ENCODE peak calls at places on chromosomes 1 and 21, in ten cellular contexts. K is AG09309; C is dorsolateral prefrontal cortex; T is GM06990; O is CD8-positive, alpha-beta T cell; Y is breast epithelium; A is psoas muscle; N is left lung; G is MM.1S; W is ovary. M is an unnamed sample.

GRCh38 chr1:22778842-22779520 is 68.3 kb downstream of the EPHB2 start:
- DNase-seq in A (peak), O (no peak), T (no peak), K (no peak), G (no peak), N (no peak), Y (no peak), C (peak), W (peak), M (no peak)

GRCh38 chr1:150613061-150613920 is 16.1 kb downstream of the ENSA start:
- DNase-seq in N (peak), K (peak), O (peak), T (peak), G (peak), A (no peak), Y (no peak), W (no peak), C (no peak), M (peak)

GRCh38 chr21:46128106-46128982 is 27.0 kb downstream of the FTCD start:
- DNase-seq in Y (no peak), C (peak), A (no peak), N (no peak), K (no peak), T (no peak), G (no peak), O (no peak), W (peak), M (no peak)

GRCh38 chr1:59485949-59486348 is 189.1 kb downstream of the FGGY start:
- DNase-seq in K (no peak), W (no peak), N (no peak), O (no peak), C (no peak), G (no peak), Y (no peak), A (no peak), T (no peak), M (no peak)

GRCh38 chr1:100794719-100795645 is 75.4 kb downstream of the VCAM1 start:
- DNase-seq in O (no peak), W (no peak), A (no peak), N (no peak), G (no peak), C (no peak), T (no peak), Y (no peak), K (no peak), M (no peak)

GRCh38 chr1:62435231-62436038 is 1.4 kb upstream of the USP1 start:
- DNase-seq in A (no peak), G (no peak), N (no peak), Y (no peak), O (no peak), W (peak), T (no peak), C (no peak), K (no peak), M (no peak)

GRCh38 chr1:29017975-29018712 is 103.8 kb downstream of the EPB41 start:
- DNase-seq in O (no peak), K (no peak), Y (no peak), T (no peak), C (no peak), W (no peak), A (no peak), N (no peak), G (no peak), M (no peak)

GRCh38 chr1:247840819-247841218 is 877 bp downstream of the OR11L1 start:
- DNase-seq in N (no peak), A (no peak), T (no peak), W (no peak), O (no peak), K (no peak), G (no peak), Y (no peak), C (no peak), M (no peak)

GRCh38 chr1:99917214-99917613 is 52.6 kb upstream of the SLC35A3 start:
- DNase-seq in O (no peak), G (no peak), K (no peak), W (no peak), A (no peak), N (no peak), C (no peak), T (no peak), Y (no peak), M (no peak)

GRCh38 chr1:109201123-109201703 is 12.5 kb upstream of the SARS1 start:
- DNase-seq in A (peak), K (peak), Y (no peak), C (peak), O (no peak), N (no peak), G (no peak), W (no peak), T (no peak), M (peak)

GRCh38 chr1:176456848-176457247 is 6.1 kb upstream of the PAPPA2 start:
- DNase-seq in N (no peak), A (no peak), K (no peak), G (no peak), T (no peak), Y (no peak), C (no peak), O (no peak), W (no peak), M (no peak)

GRCh38 chr1:43405219-43405875 is 15.6 kb downstream of the SZT2 start:
- DNase-seq in T (no peak), N (no peak), A (no peak), O (no peak), G (no peak), C (no peak), K (no peak), Y (no peak), W (no peak), M (no peak)

GRCh38 chr1:218347316-218347712 is 2.2 kb downstream of the TGFB2 start:
- DNase-seq in W (peak), Y (no peak), K (no peak), N (no peak), O (no peak), C (no peak), G (no peak), A (no peak), T (no peak), M (no peak)

GRCh38 chr21:46051379-46051770 is 46.5 kb upstream of the COL6A2 start:
- DNase-seq in G (no peak), Y (no peak), K (no peak), O (no peak), T (no peak), C (no peak), W (peak), A (no peak), N (no peak), M (no peak)

GRCh38 chr1:16167331-16168143 is 11.7 kb upstream of the EPHA2 start:
- DNase-seq in C (no peak), Y (no peak), O (peak), T (peak), W (peak), K (no peak), A (no peak), G (peak), N (no peak), M (no peak)

GRCh38 chr1:160284220-160284781 is 632 bp downstream of the PEX19 start:
- DNase-seq in O (no peak), N (peak), C (no peak), K (no peak), T (no peak), W (no peak), A (no peak), Y (no peak), G (peak), M (no peak)

GRCh38 chr1:179141592-179142244 is 59.8 kb downstream of the TOR3A start:
- DNase-seq in N (no peak), C (no peak), G (no peak), T (no peak), A (no peak), O (no peak), W (no peak), K (peak), Y (no peak), M (no peak)

GRCh38 chr1:41742219-41742618 is 176.5 kb downstream of the HIVEP3 start:
- DNase-seq in W (no peak), K (peak), A (no peak), T (no peak), G (no peak), O (no peak), N (no peak), Y (no peak), C (no peak), M (no peak)

GRCh38 chr1:162902372-162902771 is 41.4 kb upstream of the CCDC190 start:
- DNase-seq in G (no peak), O (no peak), Y (no peak), W (no peak), N (no peak), A (no peak), C (no peak), K (no peak), T (no peak), M (no peak)

GRCh38 chr1:192159769-192160168 is 1.5 kb downstream of the RGS18 start:
- DNase-seq in A (no peak), C (no peak), G (no peak), Y (no peak), T (no peak), K (no peak), O (no peak), W (no peak), N (no peak), M (no peak)

GRCh38 chr1:226355679-226356583 is 47.0 kb upstream of the LIN9 start:
- DNase-seq in W (no peak), A (peak), K (no peak), Y (no peak), O (no peak), T (peak), G (peak), N (no peak), C (peak), M (no peak)

GRCh38 chr1:234519506-234519905 is 40.5 kb upstream of the TARBP1 start:
- DNase-seq in O (no peak), K (no peak), Y (no peak), G (no peak), N (no peak), T (no peak), W (no peak), A (no peak), C (no peak), M (no peak)

GRCh38 chr1:12402159-12402673 is 172.4 kb downstream of the VPS13D start:
- DNase-seq in Y (no peak), N (no peak), G (no peak), O (no peak), K (no peak), C (no peak), W (no peak), T (no peak), A (no peak), M (no peak)

GRCh38 chr1:65687435-65688214 is 105.1 kb upstream of the PDE4B start:
- DNase-seq in Y (peak), G (peak), O (peak), A (peak), C (peak), W (peak), N (peak), K (no peak), T (peak), M (peak)

GRCh38 chr1:51877434-51878306 is 857 bp downstream of the NRDC start:
- DNase-seq in G (peak), C (no peak), O (no peak), T (no peak), A (no peak), Y (no peak), W (no peak), N (peak), K (no peak), M (no peak)

GRCh38 chr1:165896277-165896676 is 68.9 kb downstream of the UCK2 start:
- DNase-seq in G (no peak), T (no peak), A (peak), Y (no peak), C (no peak), W (no peak), K (peak), N (no peak), O (no peak), M (peak)

GRCh38 chr1:165900576-165901380 is 73.4 kb downstream of the UCK2 start:
- DNase-seq in N (no peak), K (no peak), Y (no peak), G (no peak), O (no peak), C (no peak), T (no peak), A (no peak), W (no peak), M (no peak)

GRCh38 chr1:165899461-165899941 is 72.1 kb downstream of the UCK2 start:
- DNase-seq in N (no peak), A (peak), K (no peak), C (no peak), G (no peak), Y (peak), O (no peak), T (no peak), W (no peak), M (no peak)

GRCh38 chr1:165897326-165898303 is 70.2 kb downstream of the UCK2 start:
- DNase-seq in C (no peak), N (no peak), Y (no peak), W (no peak), T (no peak), G (peak), O (no peak), A (no peak), K (peak), M (no peak)

DNA sequence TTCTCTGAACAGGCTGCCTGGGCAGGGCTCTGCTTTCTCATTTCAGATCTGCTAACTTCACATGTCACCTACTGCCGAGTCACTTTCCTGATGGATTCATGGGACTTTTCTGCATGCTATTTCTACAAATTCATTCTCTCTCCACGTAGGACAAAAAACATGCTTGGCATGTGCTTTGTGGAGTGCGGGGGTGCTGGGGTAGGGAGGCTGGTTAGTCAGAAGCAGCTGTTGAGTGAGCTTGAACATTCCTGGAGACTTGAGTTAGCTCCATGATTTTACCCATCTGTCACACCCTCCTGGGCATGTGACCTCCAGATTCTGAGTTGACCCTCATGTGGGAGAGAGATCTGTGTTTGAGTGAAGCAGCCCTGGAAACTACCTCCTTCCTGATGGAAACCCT is 71.4 kb downstream of the UCK2 start:
- DNase-seq in K (peak), C (no peak), A (peak), O (no peak), T (no peak), Y (peak), G (no peak), N (no peak), W (no peak), M (peak)
- H3K4me3 ChIP-seq in K (no peak), C (no peak), A (no peak), O (no peak), T (no peak), Y (no peak), G (no peak), N (no peak), W (no peak), M (no peak)

GRCh38 chr1:206578115-206578935 is 33.9 kb downstream of the EIF2D start:
- DNase-seq in N (no peak), A (no peak), O (no peak), W (no peak), C (no peak), T (peak), Y (no peak), G (no peak), K (peak), M (peak)

GRCh38 chr1:206578959-206579358 is 33.3 kb downstream of the EIF2D start:
- DNase-seq in N (no peak), G (no peak), W (no peak), Y (no peak), A (no peak), K (no peak), C (no peak), T (no peak), O (no peak), M (no peak)

GRCh38 chr1:206575165-206575893 is 36.9 kb downstream of the EIF2D start:
- DNase-seq in G (peak), N (peak), W (no peak), C (no peak), K (peak), Y (no peak), T (peak), A (no peak), O (no peak), M (peak)

GRCh38 chr1:206573772-206574161 is 38.5 kb downstream of the EIF2D start:
- DNase-seq in G (no peak), Y (no peak), N (no peak), W (no peak), O (no peak), A (no peak), K (no peak), T (no peak), C (no peak), M (no peak)

DNA sequence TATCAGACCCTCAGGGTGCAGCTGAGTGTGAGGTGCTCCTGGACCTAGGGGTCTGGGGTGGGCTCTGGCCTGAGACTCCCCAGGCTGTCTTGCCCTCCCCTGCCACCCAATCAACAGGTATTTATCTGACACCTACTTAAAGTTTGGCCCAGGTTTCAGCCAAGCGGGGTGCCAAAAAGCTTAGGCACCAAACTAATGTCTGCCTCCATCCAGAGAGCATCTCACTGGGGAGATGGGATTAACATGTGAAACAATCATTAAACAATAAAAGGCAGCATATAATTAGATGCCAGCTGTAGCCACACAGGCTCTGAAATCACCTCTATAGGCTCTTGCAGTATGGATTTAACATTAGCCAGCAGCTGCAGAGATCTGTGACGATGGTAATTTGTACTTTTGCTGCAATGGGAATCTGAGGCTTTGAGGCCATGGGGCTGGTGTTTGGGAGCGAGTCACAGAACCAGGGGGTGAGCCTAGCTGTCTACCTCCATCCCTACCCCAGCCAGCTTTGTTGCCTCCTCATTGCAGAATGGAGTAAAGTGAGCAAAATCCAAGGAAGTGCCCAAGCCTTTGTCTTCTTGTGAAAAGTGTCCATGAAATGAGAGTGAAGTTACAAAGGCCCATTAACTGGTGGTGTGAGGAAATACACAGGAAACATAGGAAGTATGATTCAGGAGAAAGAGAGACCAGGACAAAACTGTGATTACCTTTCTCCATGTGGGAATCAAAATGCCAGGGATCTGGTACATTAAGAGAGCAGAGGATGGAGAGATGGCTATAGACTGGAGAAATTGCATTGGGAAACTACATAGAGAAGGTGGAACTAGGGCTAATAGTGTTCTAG is 36.1 kb downstream of the EIF2D start:
- DNase-seq in A (no peak), N (no peak), W (no peak), C (no peak), T (no peak), O (no peak), Y (no peak), G (no peak), K (no peak), M (no peak)
- H3K4me3 ChIP-seq in A (no peak), N (peak), W (no peak), C (no peak), T (no peak), O (peak), Y (no peak), G (no peak), K (no peak), M (no peak)

GRCh38 chr1:156721131-156721924 is 6.9 kb upstream of the METTL25B start:
- DNase-seq in Y (no peak), A (no peak), N (no peak), C (no peak), T (no peak), K (no peak), W (no peak), O (no peak), G (no peak), M (no peak)

GRCh38 chr1:156727492-156727891 is 777 bp upstream of the METTL25B start:
- DNase-seq in C (no peak), N (no peak), T (no peak), K (no peak), Y (no peak), W (no peak), O (no peak), G (no peak), A (no peak), M (no peak)

GRCh38 chr1:156725683-156726280 is 2.5 kb upstream of the METTL25B start:
- DNase-seq in T (peak), A (peak), O (peak), Y (peak), N (peak), K (peak), W (peak), C (peak), G (peak), M (peak)

GRCh38 chr1:156727914-156728598 is at the start of gene METTL25B:
- DNase-seq in T (peak), A (peak), N (peak), K (no peak), C (peak), O (peak), G (peak), Y (peak), W (peak), M (no peak)

GRCh38 chr1:156726549-156727226 is 1.6 kb upstream of the METTL25B start:
- DNase-seq in C (no peak), Y (no peak), O (no peak), W (no peak), T (peak), G (peak), K (no peak), A (no peak), N (no peak), M (no peak)
- H3K4me3 ChIP-seq in C (peak), Y (peak), O (peak), W (peak), T (peak), G (peak), K (peak), A (peak), N (peak), M (peak)

DNA sequence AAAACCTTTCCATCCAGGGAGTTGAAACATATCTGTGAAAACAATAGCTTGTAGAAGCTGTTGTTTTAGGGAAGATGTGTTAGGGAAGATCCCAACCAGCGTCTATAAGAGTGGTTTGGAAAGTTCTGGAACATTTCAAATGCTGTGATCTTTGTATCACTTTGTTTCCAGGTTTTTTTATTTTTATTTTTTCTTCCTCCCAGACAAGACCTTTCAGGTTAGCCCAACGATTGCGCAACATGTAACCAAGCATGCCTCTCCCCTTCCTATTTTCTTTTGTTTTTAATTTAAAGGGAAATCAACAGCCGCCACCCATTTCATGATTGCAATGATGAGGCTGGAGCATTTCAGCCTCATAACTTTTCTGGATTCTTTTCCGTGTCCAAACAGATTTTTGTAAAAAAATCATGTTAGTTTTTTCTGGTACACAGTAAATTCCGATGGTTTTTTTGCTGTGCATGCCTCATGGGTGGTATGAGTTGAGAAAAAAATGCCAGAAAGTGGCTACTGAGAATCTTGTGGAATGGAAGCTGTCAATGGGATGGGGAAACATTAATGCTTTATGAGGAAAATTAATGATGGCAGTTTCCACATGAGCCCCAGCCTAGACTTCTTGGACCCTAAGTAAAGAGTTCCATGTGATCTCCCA is 109.3 kb downstream of the RUNX1 start:
- DNase-seq in N (no peak), A (no peak), G (no peak), Y (no peak), T (no peak), C (no peak), W (no peak), O (no peak), K (no peak), M (no peak)
- H3K4me3 ChIP-seq in N (no peak), A (no peak), G (no peak), Y (no peak), T (no peak), C (no peak), W (no peak), O (no peak), K (no peak), M (no peak)

GRCh38 chr1:158932171-158932570 is 819 bp downstream of the PYHIN1 start:
- DNase-seq in G (no peak), T (no peak), O (no peak), K (no peak), N (no peak), A (no peak), W (no peak), Y (no peak), C (no peak), M (no peak)
- H3K4me3 ChIP-seq in G (no peak), T (no peak), O (peak), K (no peak), N (peak), A (no peak), W (no peak), Y (no peak), C (no peak), M (no peak)

M was measured in HFF-Myc.